ENCODE peak calls at places on chromosomes 1 and 21, in six cellular contexts. X is tibial artery; L is effector memory CD4-positive, alpha-beta T cell; V is body of pancreas; I is suprapubic skin; G is CD8-positive, alpha-beta T cell. E is an unnamed sample. For H3K4me1, the result is how much of the 10 kb centered on the place peaks cover.

GRCh38 chr1:39183503-39184353 is 20.8 kb upstream of the MACF1 start:
- DNase-seq in X (no peak), L (peak), V (peak), I (no peak), G (peak), E (no peak)

GRCh38 chr1:224340711-224341384 is 10.9 kb upstream of the NVL start:
- DNase-seq in X (no peak), L (no peak), V (peak), I (no peak), G (no peak), E (peak)

GRCh38 chr1:85330206-85330605 is 53.8 kb upstream of the BCL10 start:
- DNase-seq in X (no peak), L (no peak), V (no peak), I (no peak), G (no peak), E (no peak)

GRCh38 chr21:34827445-34828235 is 158.8 kb downstream of the CLIC6 start:
- DNase-seq in X (no peak), L (no peak), V (no peak), I (no peak), G (no peak), E (no peak)

GRCh38 chr1:30879940-30880339 is 28.6 kb downstream of the SDC3 start:
- DNase-seq in X (no peak), L (no peak), V (no peak), I (no peak), G (no peak), E (no peak)

GRCh38 chr1:167488786-167489185 is 29.5 kb downstream of the CD247 start:
- DNase-seq in X (no peak), L (no peak), V (no peak), I (no peak), G (no peak), E (no peak)

GRCh38 chr1:177898377-177898648 is 71.5 kb downstream of the SEC16B start:
- DNase-seq in X (no peak), L (no peak), V (no peak), I (no peak), G (no peak), E (no peak)

GRCh38 chr1:43004587-43005459 is 46.2 kb upstream of the SLC2A1 start:
- DNase-seq in X (no peak), L (no peak), V (no peak), I (no peak), G (no peak), E (no peak)

GRCh38 chr1:39488012-39488545 is 3.4 kb upstream of the BMP8A start:
- DNase-seq in X (no peak), L (no peak), V (no peak), I (no peak), G (no peak), E (no peak)

GRCh38 chr1:150813028-150813707 is 5.1 kb upstream of the CTSK start:
- DNase-seq in X (peak), L (no peak), V (peak), I (peak), G (no peak), E (peak)

GRCh38 chr1:58815069-58815679 is 31.3 kb upstream of the JUN start:
- DNase-seq in X (peak), L (peak), V (peak), I (peak), G (peak), E (peak)
- H3K4me1 ChIP-seq in X (under half), L (under half), V (half or more), I (half or more), G (under half), E (under half)

DNA sequence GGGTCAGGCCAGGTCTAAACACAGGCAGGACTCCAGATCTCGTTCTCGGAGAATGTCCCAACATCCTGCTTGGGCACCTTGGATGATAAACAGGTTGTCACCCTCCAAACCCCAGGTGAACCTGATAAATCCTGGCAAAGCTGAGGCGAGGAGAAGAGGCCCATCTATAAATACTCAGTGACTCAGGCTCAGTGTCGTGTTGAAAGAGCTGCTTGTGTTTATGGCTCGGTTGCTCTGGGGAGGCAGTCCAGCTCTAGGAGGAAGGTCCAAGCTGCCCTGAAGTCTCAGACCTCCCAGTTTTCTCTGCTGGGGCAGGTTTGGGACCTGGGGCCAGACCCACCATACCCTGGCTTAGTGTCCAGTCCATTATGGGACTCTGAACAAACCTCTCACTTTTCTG is 15.8 kb upstream of the TRIM63 start:
- DNase-seq in X (no peak), L (no peak), V (no peak), I (no peak), G (no peak), E (peak)
- H3K4me1 ChIP-seq in X (under half), L (under half), V (under half), I (under half), G (under half), E (half or more)

DNA sequence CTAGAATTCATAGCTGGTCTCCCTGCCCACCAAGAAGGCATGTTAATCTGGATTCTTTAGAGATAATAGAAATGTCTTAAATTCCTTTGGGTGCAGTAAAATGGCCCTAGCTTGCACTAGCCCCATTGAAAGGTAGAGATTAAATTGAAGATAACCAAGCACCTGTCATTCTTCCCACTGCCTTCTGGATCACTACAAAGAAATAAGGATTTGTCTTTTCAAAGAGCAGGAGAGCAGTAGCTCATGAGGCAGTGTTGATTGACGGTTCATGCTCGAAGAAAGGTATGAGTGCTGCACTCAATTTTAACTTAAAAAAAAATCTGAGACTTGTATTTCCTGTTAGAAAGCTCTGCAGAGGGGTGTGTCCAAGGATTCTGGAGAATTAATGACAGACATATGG is 74.9 kb upstream of the F3 start:
- DNase-seq in X (no peak), L (no peak), V (no peak), I (no peak), G (no peak), E (no peak)
- H3K4me1 ChIP-seq in X (under half), L (under half), V (under half), I (under half), G (under half), E (under half)

GRCh38 chr1:16256478-16256877 is 19.5 kb upstream of the CPLANE2 start:
- DNase-seq in X (no peak), L (no peak), V (no peak), I (no peak), G (no peak), E (no peak)
- H3K4me1 ChIP-seq in X (under half), L (under half), V (under half), I (under half), G (under half), E (half or more)

GRCh38 chr1:54986532-54986931 is 6.1 kb downstream of the TMEM61 start:
- DNase-seq in X (no peak), L (no peak), V (no peak), I (no peak), G (no peak), E (no peak)
- H3K4me1 ChIP-seq in X (under half), L (under half), V (under half), I (under half), G (under half), E (under half)